ENCODE peak calls at places on chromosomes 16 and 17, in four cellular contexts. D is H1, O is K562, B is HepG2. Q is an unnamed sample.

GRCh38 chr17:17710728-17711541 is 29.7 kb downstream of the RAI1 start:
- DNase-seq in O (no peak), B (peak; percentile 94), D (no peak), Q (peak; percentile 99)

GRCh38 chr16:89422905-89423630 is 67.3 kb downstream of the ANKRD11 start:
- DNase-seq in D (no peak), O (no peak), B (peak; percentile 92), Q (no peak)

GRCh38 chr16:3158014-3158497 is 23.2 kb downstream of the ZNF213 start:
- DNase-seq in O (no peak), D (no peak), B (no peak), Q (no peak)

GRCh38 chr17:58006563-58006923 is 503 bp downstream of the SRSF1 start:
- DNase-seq in O (peak; percentile 76), B (peak; percentile 77), D (no peak), Q (peak; percentile 87)

GRCh38 chr16:83686726-83687125 is 121.1 kb upstream of the HSBP1 start:
- DNase-seq in B (no peak), O (no peak), D (no peak), Q (no peak)

GRCh38 chr17:17613708-17614114 is 22.2 kb upstream of the PEMT start:
- DNase-seq in D (no peak), B (peak; percentile 63), O (peak; percentile 46), Q (peak; percentile 85)

GRCh38 chr16:14077918-14078317 is 6.8 kb downstream of the MRTFB start:
- DNase-seq in D (no peak), O (peak; percentile 55), B (no peak), Q (no peak)

GRCh38 chr17:73613271-73613941 is 30.8 kb downstream of the SDK2 start:
- DNase-seq in D (peak; percentile 62), B (no peak), O (no peak), Q (no peak)

GRCh38 chr16:12637002-12637401 is 166.7 kb downstream of the CPPED1 start:
- DNase-seq in D (no peak), B (no peak), O (no peak), Q (no peak)

GRCh38 chr16:8801686-8802085 is 4.0 kb downstream of the PMM2 start:
- DNase-seq in O (no peak), D (no peak), B (no peak), Q (no peak)

GRCh38 chr16:57592591-57593003 is 35.8 kb upstream of the ADGRG1 start:
- DNase-seq in D (no peak), O (no peak), B (no peak), Q (no peak)

GRCh38 chr17:45824901-45825492 is 19.7 kb upstream of the SPPL2C start:
- DNase-seq in D (no peak), O (no peak), B (no peak), Q (no peak)

GRCh38 chr16:3214904-3215600 is 19.9 kb downstream of the ZNF200 start:
- DNase-seq in B (no peak), D (no peak), O (no peak), Q (no peak)

GRCh38 chr16:9050102-9050830 is 41.2 kb upstream of the HAPSTR1 start:
- DNase-seq in O (peak; percentile 50), B (peak; percentile 52), D (peak; percentile 73), Q (no peak)

GRCh38 chr17:73541111-73541510 is 103.1 kb downstream of the SDK2 start:
- DNase-seq in D (no peak), B (no peak), O (no peak), Q (no peak)

GRCh38 chr17:40448213-40448638 is 5.0 kb downstream of the IGFBP4 start:
- DNase-seq in D (no peak), B (peak; percentile 39), O (no peak), Q (no peak)

GRCh38 chr17:39737761-39738567 is at the start of gene GRB7:
- DNase-seq in O (peak; percentile 74), D (no peak), B (peak; percentile 56), Q (peak; percentile 98)

GRCh38 chr16:68707341-68708152 is 29.5 kb upstream of the CDH1 start:
- DNase-seq in B (peak; percentile 81), D (peak; percentile 66), O (peak; percentile 56), Q (peak; percentile 89)

GRCh38 chr16:66470556-66470955 is 43.5 kb downstream of the BEAN1 start:
- DNase-seq in B (no peak), D (no peak), O (no peak), Q (no peak)

GRCh38 chr16:49015189-49015540 is 266.5 kb downstream of the CBLN1 start:
- DNase-seq in B (no peak), D (no peak), O (no peak), Q (no peak)

GRCh38 chr16:69476920-69477418 is 52.5 kb downstream of the CYB5B start:
- DNase-seq in O (peak; percentile 29), D (no peak), B (peak; percentile 29), Q (peak; percentile 64)

GRCh38 chr16:84143784-84144199 is 1.2 kb downstream of the HSDL1 start:
- DNase-seq in O (no peak), B (no peak), D (no peak), Q (no peak)

GRCh38 chr16:84819644-84820304 is at the start of gene CRISPLD2:
- DNase-seq in D (peak; percentile 60), O (peak; percentile 98), B (peak; percentile 83), Q (peak; percentile 83)

GRCh38 chr17:74295625-74296547 is 21.9 kb downstream of the DNAI2 start:
- DNase-seq in D (no peak), B (no peak), O (peak; percentile 74), Q (no peak)

GRCh38 chr16:81399909-81400308 is 44.7 kb upstream of the CMIP start:
- DNase-seq in O (no peak), D (no peak), B (no peak), Q (no peak)

GRCh38 chr17:28745052-28745776 is 1.4 kb downstream of the TRAF4 start:
- DNase-seq in B (peak; percentile 90), D (no peak), O (peak; percentile 35), Q (peak; percentile 64)

GRCh38 chr16:69397821-69398521 is 12.2 kb upstream of the TERF2 start:
- DNase-seq in B (peak; percentile 87), D (no peak), O (peak; percentile 49), Q (peak; percentile 93)

GRCh38 chr16:28092721-28093382 is 29.3 kb upstream of the GSG1L start:
- DNase-seq in B (no peak), D (peak; percentile 59), O (no peak), Q (no peak)
- TF ChIP-seq PHF8 in B (no peak), D (no peak), O (no peak), Q (no peak)

DNA sequence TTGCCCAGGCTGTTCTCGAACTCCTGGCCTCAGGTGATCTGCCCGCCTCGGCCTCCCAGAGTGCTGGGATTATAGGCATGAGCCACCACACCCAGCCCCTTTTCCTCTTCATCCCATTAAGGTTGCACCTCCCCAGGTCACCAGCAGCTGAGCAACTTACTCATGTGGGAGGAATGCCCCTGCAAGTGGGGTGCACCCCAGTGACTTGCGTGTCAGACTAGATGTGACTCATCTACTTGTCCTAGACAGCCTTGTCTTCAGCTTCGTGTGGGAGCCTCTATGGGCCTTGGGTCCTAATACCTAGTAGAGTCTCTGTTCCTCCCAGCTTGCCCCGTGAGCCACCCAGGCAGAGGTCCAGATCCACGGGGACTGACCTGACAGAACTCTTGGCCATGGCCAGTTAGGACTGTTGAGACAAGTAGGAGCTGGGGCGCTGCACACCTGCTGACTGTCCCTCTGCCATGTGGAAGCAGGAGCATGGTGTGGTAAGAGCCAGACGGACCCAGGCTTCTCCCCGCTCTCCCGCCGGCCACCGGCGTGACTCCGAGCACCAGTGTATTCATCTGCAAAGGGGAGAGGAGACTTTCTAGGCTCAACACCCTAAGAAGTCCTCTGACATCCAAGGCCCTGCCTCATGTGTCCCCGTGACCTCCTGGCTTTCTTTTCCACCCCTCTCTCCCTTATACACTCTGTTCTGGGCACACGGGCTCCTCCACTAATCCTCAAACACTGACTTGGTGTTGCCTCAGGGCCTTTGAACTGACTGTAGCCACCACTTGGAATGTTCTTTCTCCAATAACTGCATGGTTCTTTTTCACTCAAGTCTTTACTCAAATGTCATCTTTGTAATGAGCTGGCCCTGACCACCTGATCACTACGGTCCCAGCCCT is 11.6 kb upstream of the CBX4 start:
- DNase-seq in D (no peak), O (peak; percentile 43), B (no peak), Q (peak; percentile 99)
- TF ChIP-seq PHF8 in D (no peak), O (no peak), B (no peak), Q (no peak)

GRCh38 chr17:70239391-70239826 is 70.1 kb downstream of the KCNJ2 start:
- DNase-seq in O (no peak), B (no peak), D (no peak), Q (no peak)
- TF ChIP-seq PHF8 in O (no peak), B (no peak), D (no peak), Q (no peak)

GRCh38 chr17:62706598-62707424 is 79.3 kb downstream of the MRC2 start:
- DNase-seq in O (no peak), D (no peak), B (no peak), Q (no peak)

GRCh38 chr17:62705781-62706597 is 78.5 kb downstream of the MRC2 start:
- DNase-seq in O (no peak), B (no peak), D (peak; percentile 51), Q (no peak)

GRCh38 chr17:62704381-62704971 is 77.0 kb downstream of the MRC2 start:
- DNase-seq in O (no peak), D (no peak), B (no peak), Q (peak; percentile 57)

GRCh38 chr17:62703776-62704380 is 76.4 kb downstream of the MRC2 start:
- DNase-seq in O (peak; percentile 72), D (no peak), B (no peak), Q (peak; percentile 74)

DNA sequence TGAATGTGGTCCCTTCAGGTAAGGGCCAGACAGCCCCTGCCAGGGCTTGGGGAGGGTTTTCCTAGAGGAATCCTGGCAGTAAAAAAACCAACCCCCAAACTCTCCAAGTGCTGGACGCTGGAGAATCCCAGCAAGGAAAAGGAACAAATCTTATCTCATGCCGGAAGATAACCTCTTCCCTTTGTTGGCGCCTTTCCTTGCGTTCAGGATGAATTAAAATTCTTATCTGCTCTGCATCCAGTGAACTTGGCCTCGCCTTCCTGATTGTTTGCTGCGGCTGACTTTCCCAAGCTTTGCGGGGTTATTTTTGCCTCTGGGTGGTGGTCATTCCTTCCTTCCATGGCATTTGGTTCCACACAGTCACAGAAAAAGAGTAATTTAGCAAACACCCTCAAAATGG is 77.6 kb downstream of the MRC2 start:
- DNase-seq in D (no peak), O (no peak), B (no peak), Q (no peak)
- TF ChIP-seq PHF8 in D (no peak), O (no peak), B (no peak), Q (no peak)

DNA sequence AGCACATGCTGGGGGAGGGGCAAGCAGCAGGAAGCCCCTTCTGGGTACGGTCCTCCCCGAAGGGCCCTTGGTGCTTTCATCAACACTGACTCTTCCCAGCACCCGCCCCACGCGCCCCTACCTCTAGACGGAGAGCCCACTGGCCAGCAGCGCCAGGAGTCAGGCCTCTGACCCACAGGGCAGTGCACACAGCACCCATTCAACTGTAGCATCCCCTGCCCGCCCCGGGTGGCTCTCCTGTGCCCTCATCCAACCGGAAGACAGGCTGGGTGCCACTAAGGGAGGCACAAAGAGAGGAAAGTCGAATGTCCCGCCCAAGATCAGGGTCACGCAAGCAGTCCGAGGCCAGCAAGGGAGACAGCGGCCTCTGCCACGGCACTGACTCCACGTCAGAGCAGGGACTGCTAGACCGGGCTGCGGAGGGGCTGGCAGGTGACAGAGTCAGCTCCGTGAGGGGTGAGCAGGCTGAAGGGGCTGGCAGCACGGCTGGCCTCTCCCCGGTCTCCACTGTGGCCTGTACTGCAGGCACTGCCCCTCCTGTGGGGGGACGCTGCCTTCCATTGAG is 9.8 kb downstream of the MSRB1 start:
- DNase-seq in D (no peak), B (no peak), O (no peak), Q (no peak)
- TF ChIP-seq PHF8 in D (no peak), B (no peak), O (no peak), Q (no peak)